ENCODE peak calls at places on chromosomes 13 and 19, in eight cellular contexts. Y is NAMALWA, M is AG08396, R is upper lobe of right lung, P is RWPE2, N is cardiac fibroblast, J is NCI-H1930, C is DMS53. T is an unnamed sample.

GRCh38 chr13:106432636-106433035 is 102.8 kb downstream of the EFNB2 start:
- DNase-seq in J (no peak), M (no peak), R (no peak), N (peak), C (no peak), P (no peak), Y (no peak), T (peak)

GRCh38 chr13:97975851-97976550 is 22.5 kb downstream of the IPO5 start:
- DNase-seq in N (peak), P (peak), M (peak), J (peak), Y (peak), C (peak), R (no peak), T (peak)

GRCh38 chr19:49906879-49907564 is 10.3 kb upstream of the IL4I1 start:
- DNase-seq in N (no peak), Y (no peak), P (peak), R (no peak), C (no peak), M (no peak), J (no peak), T (no peak)

GRCh38 chr19:10686661-10687517 is 14.3 kb upstream of the QTRT1 start:
- DNase-seq in M (peak), P (no peak), R (no peak), N (peak), J (no peak), C (peak), Y (no peak), T (peak)

GRCh38 chr19:5418676-5419075 is 36.5 kb upstream of the ZNRF4 start:
- DNase-seq in J (no peak), P (no peak), R (no peak), N (no peak), C (no peak), M (no peak), Y (no peak), T (no peak)

GRCh38 chr13:80465321-80465720 is 124.4 kb upstream of the SPRY2 start:
- DNase-seq in N (no peak), P (no peak), C (no peak), J (no peak), Y (no peak), R (no peak), M (no peak), T (no peak)

GRCh38 chr13:76868451-76868850 is 17.8 kb downstream of the KCTD12 start:
- DNase-seq in C (no peak), J (no peak), M (no peak), N (no peak), P (no peak), Y (no peak), R (no peak), T (no peak)

GRCh38 chr13:107650081-107650701 is 565.1 kb downstream of the LIG4 start:
- DNase-seq in C (peak), R (peak), N (peak), J (no peak), Y (peak), M (peak), P (no peak), T (peak)

GRCh38 chr13:58893396-58893795 is 1261.9 kb downstream of the PCDH17 start:
- DNase-seq in P (no peak), R (no peak), C (no peak), M (no peak), Y (no peak), J (no peak), N (no peak), T (no peak)

GRCh38 chr19:17339088-17339741 is 1.9 kb downstream of the GTPBP3 start:
- DNase-seq in R (no peak), J (no peak), M (no peak), N (no peak), P (peak), C (no peak), Y (peak), T (no peak)

GRCh38 chr13:43728411-43728810 is 58.4 kb downstream of the ENOX1 start:
- DNase-seq in Y (no peak), R (no peak), C (no peak), M (no peak), P (no peak), J (no peak), N (peak), T (no peak)

GRCh38 chr13:98890186-98890585 is 87.7 kb downstream of the DOCK9 start:
- DNase-seq in M (peak), C (no peak), P (no peak), N (peak), R (no peak), Y (no peak), J (no peak), T (peak)

GRCh38 chr13:40113644-40114304 is 458.3 kb downstream of the COG6 start:
- DNase-seq in J (no peak), N (peak), P (no peak), C (no peak), R (no peak), Y (no peak), M (no peak), T (peak)

GRCh38 chr13:111245781-111246384 is 74.6 kb upstream of the TEX29 start:
- DNase-seq in J (no peak), N (peak), R (no peak), C (no peak), Y (no peak), P (no peak), M (peak), T (peak)

GRCh38 chr13:102530751-102531150 is 66.0 kb upstream of the TPP2 start:
- DNase-seq in C (peak), Y (no peak), R (no peak), M (no peak), N (no peak), P (no peak), J (no peak), T (no peak)

T was measured in AG20443.